ENCODE peak calls at places on chromosome 1, in nine cellular contexts. One of them, this sample, is unnamed.

GRCh38 chr1:44811714-44812151 is 3.4 kb downstream of the BTBD19 start:
- DNase-seq in astrocyte of the spinal cord: peak
- DNase-seq in NCI-H510A treated with DMSO at 0.1 percent for 48 hours: no peak
- DNase-seq in GDM1: no peak
- DNase-seq in AG08395: peak
- DNase-seq in germinal center: no peak
- DNase-seq in nephron progenitor cell: no peak
- DNase-seq in KBM-7: no peak
- DNase-seq in tibial nerve: no peak
- DNase-seq in this sample: no peak

GRCh38 chr1:19339199-19339861 is 27.2 kb downstream of the SLC66A1 start:
- DNase-seq in astrocyte of the spinal cord: no peak
- DNase-seq in NCI-H510A treated with DMSO at 0.1 percent for 48 hours: no peak
- DNase-seq in GDM1: no peak
- DNase-seq in AG08395: no peak
- DNase-seq in germinal center: no peak
- DNase-seq in nephron progenitor cell: no peak
- DNase-seq in KBM-7: no peak
- DNase-seq in tibial nerve: no peak
- DNase-seq in this sample: no peak

GRCh38 chr1:200916152-200916551 is 21.5 kb downstream of the INAVA start:
- DNase-seq in astrocyte of the spinal cord: no peak
- DNase-seq in NCI-H510A treated with DMSO at 0.1 percent for 48 hours: no peak
- DNase-seq in GDM1: no peak
- DNase-seq in AG08395: no peak
- DNase-seq in germinal center: no peak
- DNase-seq in nephron progenitor cell: peak
- DNase-seq in KBM-7: no peak
- DNase-seq in tibial nerve: no peak
- DNase-seq in this sample: no peak

GRCh38 chr1:6373961-6374720 is 19.4 kb downstream of the ACOT7 start:
- DNase-seq in astrocyte of the spinal cord: no peak
- DNase-seq in NCI-H510A treated with DMSO at 0.1 percent for 48 hours: peak
- DNase-seq in GDM1: no peak
- DNase-seq in AG08395: no peak
- DNase-seq in germinal center: no peak
- DNase-seq in nephron progenitor cell: no peak
- DNase-seq in KBM-7: no peak
- DNase-seq in tibial nerve: no peak
- DNase-seq in this sample: no peak

GRCh38 chr1:50279622-50280320 is 143.5 kb downstream of the DMRTA2 start:
- DNase-seq in astrocyte of the spinal cord: peak
- DNase-seq in NCI-H510A treated with DMSO at 0.1 percent for 48 hours: no peak
- DNase-seq in GDM1: no peak
- DNase-seq in AG08395: peak
- DNase-seq in germinal center: no peak
- DNase-seq in nephron progenitor cell: peak
- DNase-seq in KBM-7: peak
- DNase-seq in tibial nerve: no peak
- DNase-seq in this sample: no peak

GRCh38 chr1:110152133-110152785 is 2.0 kb downstream of the SLC6A17 start:
- DNase-seq in astrocyte of the spinal cord: no peak
- DNase-seq in NCI-H510A treated with DMSO at 0.1 percent for 48 hours: no peak
- DNase-seq in GDM1: no peak
- DNase-seq in AG08395: peak
- DNase-seq in germinal center: no peak
- DNase-seq in nephron progenitor cell: no peak
- DNase-seq in KBM-7: no peak
- DNase-seq in tibial nerve: no peak
- DNase-seq in this sample: no peak

GRCh38 chr1:183914283-183914682 is 109.4 kb downstream of the RGL1 start:
- DNase-seq in astrocyte of the spinal cord: no peak
- DNase-seq in NCI-H510A treated with DMSO at 0.1 percent for 48 hours: no peak
- DNase-seq in GDM1: no peak
- DNase-seq in AG08395: peak
- DNase-seq in germinal center: no peak
- DNase-seq in nephron progenitor cell: no peak
- DNase-seq in KBM-7: no peak
- DNase-seq in tibial nerve: no peak
- DNase-seq in this sample: no peak

GRCh38 chr1:44609412-44609767 is 64.9 kb downstream of the TMEM53 start:
- DNase-seq in astrocyte of the spinal cord: peak
- DNase-seq in NCI-H510A treated with DMSO at 0.1 percent for 48 hours: peak
- DNase-seq in GDM1: no peak
- DNase-seq in AG08395: peak
- DNase-seq in germinal center: no peak
- DNase-seq in nephron progenitor cell: peak
- DNase-seq in KBM-7: peak
- DNase-seq in tibial nerve: no peak
- DNase-seq in this sample: peak

GRCh38 chr1:86701731-86702130 is 2.6 kb upstream of the SH3GLB1 start:
- DNase-seq in astrocyte of the spinal cord: no peak
- DNase-seq in NCI-H510A treated with DMSO at 0.1 percent for 48 hours: no peak
- DNase-seq in GDM1: no peak
- DNase-seq in AG08395: no peak
- DNase-seq in germinal center: no peak
- DNase-seq in nephron progenitor cell: no peak
- DNase-seq in KBM-7: no peak
- DNase-seq in tibial nerve: no peak
- DNase-seq in this sample: no peak

GRCh38 chr1:25616932-25617625 is 488 bp downstream of the MAN1C1 start:
- DNase-seq in astrocyte of the spinal cord: no peak
- DNase-seq in NCI-H510A treated with DMSO at 0.1 percent for 48 hours: no peak
- DNase-seq in GDM1: no peak
- DNase-seq in AG08395: no peak
- DNase-seq in germinal center: peak
- DNase-seq in nephron progenitor cell: peak
- DNase-seq in KBM-7: peak
- DNase-seq in tibial nerve: no peak
- DNase-seq in this sample: peak

GRCh38 chr1:157142765-157143423 is 4.7 kb upstream of the ETV3 start:
- DNase-seq in astrocyte of the spinal cord: no peak
- DNase-seq in NCI-H510A treated with DMSO at 0.1 percent for 48 hours: no peak
- DNase-seq in GDM1: no peak
- DNase-seq in AG08395: no peak
- DNase-seq in germinal center: no peak
- DNase-seq in nephron progenitor cell: no peak
- DNase-seq in KBM-7: no peak
- DNase-seq in tibial nerve: no peak
- DNase-seq in this sample: no peak

GRCh38 chr1:25996966-25997758 is 701 bp downstream of the PAFAH2 start:
- DNase-seq in astrocyte of the spinal cord: peak
- DNase-seq in NCI-H510A treated with DMSO at 0.1 percent for 48 hours: peak
- DNase-seq in GDM1: no peak
- DNase-seq in AG08395: peak
- DNase-seq in germinal center: peak
- DNase-seq in nephron progenitor cell: no peak
- DNase-seq in KBM-7: peak
- DNase-seq in tibial nerve: no peak
- DNase-seq in this sample: no peak

GRCh38 chr1:184315254-184315653 is 71.6 kb upstream of the C1orf21 start:
- DNase-seq in astrocyte of the spinal cord: no peak
- DNase-seq in NCI-H510A treated with DMSO at 0.1 percent for 48 hours: no peak
- DNase-seq in GDM1: no peak
- DNase-seq in AG08395: peak
- DNase-seq in germinal center: no peak
- DNase-seq in nephron progenitor cell: no peak
- DNase-seq in KBM-7: no peak
- DNase-seq in tibial nerve: no peak
- DNase-seq in this sample: no peak

GRCh38 chr1:172790245-172790644 is 131.3 kb downstream of the FASLG start:
- DNase-seq in astrocyte of the spinal cord: no peak
- DNase-seq in NCI-H510A treated with DMSO at 0.1 percent for 48 hours: no peak
- DNase-seq in GDM1: no peak
- DNase-seq in AG08395: no peak
- DNase-seq in germinal center: no peak
- DNase-seq in nephron progenitor cell: no peak
- DNase-seq in KBM-7: no peak
- DNase-seq in tibial nerve: no peak
- DNase-seq in this sample: no peak

GRCh38 chr1:53331446-53332187 is 3.7 kb upstream of the LRP8 start:
- DNase-seq in astrocyte of the spinal cord: no peak
- DNase-seq in NCI-H510A treated with DMSO at 0.1 percent for 48 hours: no peak
- DNase-seq in GDM1: no peak
- DNase-seq in AG08395: no peak
- DNase-seq in germinal center: no peak
- DNase-seq in nephron progenitor cell: no peak
- DNase-seq in KBM-7: no peak
- DNase-seq in tibial nerve: no peak
- DNase-seq in this sample: no peak

GRCh38 chr1:234851450-234852438 is 241.8 kb upstream of the IRF2BP2 start:
- DNase-seq in astrocyte of the spinal cord: peak
- DNase-seq in NCI-H510A treated with DMSO at 0.1 percent for 48 hours: no peak
- DNase-seq in GDM1: no peak
- DNase-seq in AG08395: peak
- DNase-seq in germinal center: no peak
- DNase-seq in nephron progenitor cell: no peak
- DNase-seq in KBM-7: peak
- DNase-seq in tibial nerve: no peak
- DNase-seq in this sample: no peak